ENCODE peak calls at places on chromosomes 7 and 10, in four cellular contexts. Q is brain microvascular endothelial cell; U is effector CD4-positive, alpha-beta T cell; P is AG04450. R is an unnamed sample.

GRCh38 chr10:69089638-69090599 is 2.0 kb downstream of the SRGN start:
- DNase-seq in P (no peak), Q (peak; percentile 64), U (peak; percentile 73), R (no peak)

GRCh38 chr10:70918851-70919530 is 30.6 kb upstream of the PCBD1 start:
- DNase-seq in U (no peak), P (no peak), Q (no peak), R (no peak)

GRCh38 chr7:135236727-135237126 is 3.1 kb downstream of the STRA8 start:
- DNase-seq in U (no peak), Q (no peak), P (no peak), R (no peak)

GRCh38 chr10:1368772-1369171 is 312.6 kb downstream of the WDR37 start:
- DNase-seq in P (no peak), Q (no peak), U (no peak), R (no peak)

GRCh38 chr7:108452707-108453106 is 3.5 kb downstream of the NRCAM start:
- DNase-seq in P (no peak), U (no peak), Q (peak; percentile 47), R (no peak)

GRCh38 chr7:20560325-20561180 is 54.9 kb upstream of the ABCB5 start:
- DNase-seq in Q (no peak), U (no peak), P (no peak), R (no peak)

GRCh38 chr10:61992683-61993629 is 91.5 kb downstream of the ARID5B start:
- DNase-seq in Q (peak; percentile 83), U (peak; percentile 51), P (peak; percentile 41), R (peak; percentile 70)

GRCh38 chr10:17200885-17201164 is 647 bp downstream of the TRDMT1 start:
- DNase-seq in U (no peak), P (no peak), Q (peak; percentile 37), R (no peak)

GRCh38 chr10:784759-785538 is 95.5 kb upstream of the DIP2C start:
- DNase-seq in U (no peak), Q (peak; percentile 85), P (peak; percentile 42), R (no peak)

GRCh38 chr10:61066661-61067353 is 122.8 kb upstream of the RHOBTB1 start:
- DNase-seq in P (no peak), U (no peak), Q (no peak), R (no peak)

GRCh38 chr10:132304756-132305509 is 2.8 kb downstream of the STK32C start:
- DNase-seq in U (no peak), Q (no peak), P (no peak), R (no peak)

GRCh38 chr10:21976739-21977138 is 26.8 kb downstream of the DNAJC1 start:
- DNase-seq in U (no peak), Q (peak; percentile 18), P (no peak), R (no peak)

GRCh38 chr7:22867589-22867988 is 44.9 kb upstream of the TOMM7 start:
- DNase-seq in P (no peak), U (no peak), Q (no peak), R (no peak)

GRCh38 chr10:28494420-28494819 is 38.5 kb upstream of the WAC start:
- DNase-seq in P (no peak), U (no peak), Q (no peak), R (no peak)

GRCh38 chr10:86020139-86020538 is 346.5 kb downstream of the GRID1 start:
- DNase-seq in Q (no peak), U (no peak), P (no peak), R (no peak)

GRCh38 chr7:836429-836828 is 4.2 kb downstream of the SUN1 start:
- DNase-seq in U (no peak), P (no peak), Q (peak; percentile 65), R (no peak)

GRCh38 chr7:7916064-7916463 is 52.5 kb upstream of the GLCCI1 start:
- DNase-seq in Q (no peak), U (no peak), P (no peak), R (no peak)

GRCh38 chr10:26622891-26623290 is 74.6 kb upstream of the PDSS1 start:
- DNase-seq in Q (no peak), P (no peak), U (no peak), R (no peak)

GRCh38 chr7:74479961-74480829 is 26.5 kb downstream of the GTF2IRD1 start:
- DNase-seq in P (peak; percentile 47), U (no peak), Q (peak; percentile 87), R (no peak)

GRCh38 chr7:142568430-142569097 is 180.7 kb upstream of the PRSS1 start:
- DNase-seq in Q (peak; percentile 88), P (peak; percentile 49), U (no peak), R (no peak)

GRCh38 chr7:90188281-90188680 is 23.3 kb upstream of the STEAP2 start:
- DNase-seq in U (no peak), P (no peak), Q (no peak), R (no peak)

GRCh38 chr10:34078798-34079470 is 736.2 kb downstream of the PARD3 start:
- DNase-seq in Q (peak; percentile 35), U (no peak), P (no peak), R (no peak)

GRCh38 chr10:5697342-5697741 is 12.7 kb downstream of the TASOR2 start:
- DNase-seq in P (no peak), Q (no peak), U (no peak), R (no peak)

GRCh38 chr7:55191926-55192692 is 173.0 kb upstream of the LANCL2 start:
- DNase-seq in Q (no peak), U (no peak), P (no peak), R (no peak)

GRCh38 chr10:88280518-88280917 is 302.6 kb downstream of the RNLS start:
- DNase-seq in U (no peak), Q (no peak), P (no peak), R (no peak)

GRCh38 chr7:16178069-16178468 is 243.3 kb downstream of the CRPPA start:
- DNase-seq in P (no peak), U (no peak), Q (no peak), R (no peak)

GRCh38 chr7:21587139-21587773 is 44.4 kb downstream of the DNAH11 start:
- DNase-seq in U (no peak), Q (no peak), P (no peak), R (no peak)

GRCh38 chr7:82012453-82012852 is 242.6 kb upstream of the HGF start:
- DNase-seq in Q (no peak), P (no peak), U (no peak), R (no peak)

GRCh38 chr7:28986028-28986427 is 27.9 kb upstream of the TRIL start:
- DNase-seq in Q (no peak), U (no peak), P (no peak), R (no peak)

GRCh38 chr7:79317728-79318127 is 135.7 kb downstream of the MAGI2 start:
- DNase-seq in Q (peak; percentile 77), P (peak; percentile 70), U (no peak), R (peak; percentile 75)

GRCh38 chr10:24958701-24959392 is 6.4 kb upstream of the PRTFDC1 start:
- DNase-seq in P (no peak), Q (peak; percentile 40), U (no peak), R (no peak)

GRCh38 chr10:45809829-45810228 is 37.5 kb downstream of the AGAP4 start:
- DNase-seq in U (no peak), P (no peak), Q (no peak), R (no peak)

GRCh38 chr7:43377196-43377935 is 205.5 kb upstream of the STK17A start:
- DNase-seq in Q (no peak), P (no peak), U (no peak), R (no peak)

GRCh38 chr7:40500209-40500608 is 365.4 kb downstream of the SUGCT start:
- DNase-seq in P (no peak), Q (no peak), U (no peak), R (no peak)

GRCh38 chr10:24862586-24862985 is 89.8 kb downstream of the PRTFDC1 start:
- DNase-seq in P (no peak), Q (no peak), U (no peak), R (no peak)

GRCh38 chr10:73910401-73910763 is 550 bp upstream of the PLAU start:
- DNase-seq in P (no peak), U (no peak), Q (no peak), R (no peak)

GRCh38 chr10:70890917-70891431 is 2.6 kb upstream of the PCBD1 start:
- DNase-seq in U (no peak), Q (no peak), P (no peak), R (no peak)

GRCh38 chr10:98060079-98060478 is 29.7 kb upstream of the CRTAC1 start:
- DNase-seq in Q (no peak), P (no peak), U (no peak), R (no peak)

GRCh38 chr10:95756796-95757657 is 1.1 kb downstream of the ENTPD1 start:
- DNase-seq in P (no peak), U (no peak), Q (no peak), R (no peak)